ENCODE peak calls at places on chromosomes 4 and X, in four cellular contexts. Z is NCI-H2171, Q is stomach, F is coronary artery. M is an unnamed sample.

GRCh38 chrX:103415528-103415927 is 39.2 kb downstream of the BEX3 start:
- DNase-seq in Z (no peak), Q (no peak), F (no peak), M (no peak)

GRCh38 chrX:14029039-14029424 is 660 bp downstream of the GEMIN8 start:
- DNase-seq in Z (no peak), Q (no peak), F (no peak), M (no peak)

GRCh38 chrX:129688097-129688496 is 33.3 kb upstream of the APLN start:
- DNase-seq in Z (no peak), Q (no peak), F (no peak), M (no peak)

GRCh38 chr4:137644201-137644600 is 111.9 kb upstream of the PCDH18 start:
- DNase-seq in Z (no peak), Q (no peak), F (no peak), M (no peak)

GRCh38 chr4:52106701-52107100 is 55.6 kb downstream of the SPATA18 start:
- DNase-seq in Z (peak), Q (no peak), F (no peak), M (no peak)

GRCh38 chr4:1771555-1772305 is 21.4 kb upstream of the FGFR3 start:
- DNase-seq in Z (no peak), Q (no peak), F (no peak), M (no peak)

GRCh38 chrX:30910124-30910860 is 21.2 kb upstream of the TAB3 start:
- DNase-seq in Z (no peak), Q (no peak), F (no peak), M (no peak)

GRCh38 chr4:73166212-73166611 is 92.4 kb downstream of the ANKRD17 start:
- DNase-seq in Z (no peak), Q (no peak), F (no peak), M (no peak)

GRCh38 chr4:3256230-3257124 is 7.5 kb downstream of the MSANTD1 start:
- DNase-seq in Z (no peak), Q (peak), F (peak), M (no peak)

GRCh38 chr4:54101190-54102041 is 1.5 kb downstream of the GSX2 start:
- DNase-seq in Z (no peak), Q (no peak), F (no peak), M (no peak)

GRCh38 chr4:85952518-85952917 is 407.3 kb downstream of the MAPK10 start:
- DNase-seq in Z (no peak), Q (no peak), F (no peak), M (no peak)

GRCh38 chrX:23953908-23954269 is 46.1 kb downstream of the CXorf58 start:
- DNase-seq in Z (no peak), Q (no peak), F (no peak), M (no peak)

GRCh38 chr4:65007841-65008439 is 598.7 kb upstream of the TECRL start:
- DNase-seq in Z (peak), Q (no peak), F (no peak), M (no peak)

GRCh38 chrX:155188786-155189185 is 27.5 kb upstream of the VBP1 start:
- DNase-seq in Z (no peak), Q (no peak), F (no peak), M (no peak)

GRCh38 chr4:52107745-52108144 is 56.6 kb downstream of the SPATA18 start:
- DNase-seq in Z (no peak), Q (no peak), F (no peak), M (no peak)

GRCh38 chr4:121370729-121371325 is 10.0 kb downstream of the QRFPR start:
- DNase-seq in Z (no peak), Q (peak), F (no peak), M (no peak)

M was measured in central memory CD8-positive, alpha-beta T cell.